ENCODE peak calls at places on chromosomes 6 and 20, in four cellular contexts. H, R, E and Z are unnamed samples.

GRCh38 chr6:126175251-126175650 is 164.7 kb upstream of the CENPW start:
- DNase-seq in H (no peak), R (peak), E (no peak), Z (no peak)

GRCh38 chr6:81906709-81907204 is 154.3 kb upstream of the TENT5A start:
- DNase-seq in H (no peak), R (no peak), E (no peak), Z (no peak)

GRCh38 chr6:1865585-1865984 is 255.9 kb downstream of the FOXC1 start:
- DNase-seq in H (no peak), R (no peak), E (no peak), Z (no peak)

GRCh38 chr6:93417421-93417996 is 1.9 kb downstream of the EPHA7 start:
- DNase-seq in H (no peak), R (peak), E (no peak), Z (peak)

GRCh38 chr6:67361264-67361663 is 1273.8 kb upstream of the ADGRB3 start:
- DNase-seq in H (no peak), R (no peak), E (no peak), Z (no peak)

GRCh38 chr6:16712250-16712930 is 48.9 kb downstream of the ATXN1 start:
- DNase-seq in H (no peak), R (no peak), E (no peak), Z (no peak)

GRCh38 chr20:63536241-63536977 is 767 bp downstream of the PTK6 start:
- DNase-seq in H (no peak), R (peak), E (no peak), Z (no peak)

GRCh38 chr20:17885076-17885475 is 83.5 kb downstream of the SNX5 start:
- DNase-seq in H (no peak), R (no peak), E (no peak), Z (no peak)

GRCh38 chr20:58891686-58892125 is 39.2 kb downstream of the GNAS start:
- DNase-seq in H (no peak), R (no peak), E (no peak), Z (no peak)

GRCh38 chr20:21396045-21396893 is 1.1 kb downstream of the NKX2-4 start:
- DNase-seq in H (no peak), R (no peak), E (no peak), Z (no peak)

GRCh38 chr6:37866590-37867507 is 47.3 kb downstream of the ZFAND3 start:
- DNase-seq in H (no peak), R (no peak), E (no peak), Z (no peak)

GRCh38 chr20:56001106-56001785 is 4.1 kb downstream of the CBLN4 start:
- DNase-seq in H (no peak), R (no peak), E (no peak), Z (no peak)

GRCh38 chr6:7559651-7560385 is 18.3 kb downstream of the DSP start:
- DNase-seq in H (no peak), R (no peak), E (peak), Z (no peak)

GRCh38 chr6:43765776-43766175 is 4.2 kb upstream of the VEGFA start:
- DNase-seq in H (no peak), R (no peak), E (no peak), Z (no peak)

DNA sequence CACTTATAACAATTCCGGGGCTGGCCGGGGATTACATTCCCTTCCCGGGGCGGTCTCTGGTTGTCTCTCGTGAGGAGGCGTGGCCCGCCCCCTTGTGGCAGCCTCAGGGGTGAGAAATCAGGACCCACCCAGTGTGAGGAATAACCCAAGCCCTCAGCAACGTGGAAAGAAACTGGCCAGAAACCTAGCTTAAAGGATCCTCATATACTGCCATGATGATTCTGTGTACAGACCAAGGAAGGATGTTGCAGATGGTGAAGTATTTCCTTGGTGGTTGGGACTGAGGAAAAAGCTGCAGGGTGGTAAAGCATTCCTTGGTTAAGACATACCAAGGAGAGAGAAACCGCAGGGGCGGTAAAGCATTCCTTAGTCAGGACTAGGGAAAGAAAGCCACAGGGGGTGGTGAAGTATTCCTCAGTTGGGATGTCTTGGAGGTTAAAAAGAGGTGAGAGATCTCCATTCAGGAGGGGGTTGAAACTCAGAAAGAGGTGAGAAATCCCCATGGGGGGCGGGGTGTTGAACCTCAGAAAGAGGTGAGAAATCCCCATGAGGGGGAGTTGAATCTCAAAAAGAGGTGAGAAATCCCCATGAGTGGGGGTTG is 238.2 kb downstream of the RNGTT start:
- DNase-seq in H (peak), R (peak), E (no peak), Z (no peak)
- TF ChIP-seq CTCF in H (peak), R (peak), E (no peak), Z (peak)

DNA sequence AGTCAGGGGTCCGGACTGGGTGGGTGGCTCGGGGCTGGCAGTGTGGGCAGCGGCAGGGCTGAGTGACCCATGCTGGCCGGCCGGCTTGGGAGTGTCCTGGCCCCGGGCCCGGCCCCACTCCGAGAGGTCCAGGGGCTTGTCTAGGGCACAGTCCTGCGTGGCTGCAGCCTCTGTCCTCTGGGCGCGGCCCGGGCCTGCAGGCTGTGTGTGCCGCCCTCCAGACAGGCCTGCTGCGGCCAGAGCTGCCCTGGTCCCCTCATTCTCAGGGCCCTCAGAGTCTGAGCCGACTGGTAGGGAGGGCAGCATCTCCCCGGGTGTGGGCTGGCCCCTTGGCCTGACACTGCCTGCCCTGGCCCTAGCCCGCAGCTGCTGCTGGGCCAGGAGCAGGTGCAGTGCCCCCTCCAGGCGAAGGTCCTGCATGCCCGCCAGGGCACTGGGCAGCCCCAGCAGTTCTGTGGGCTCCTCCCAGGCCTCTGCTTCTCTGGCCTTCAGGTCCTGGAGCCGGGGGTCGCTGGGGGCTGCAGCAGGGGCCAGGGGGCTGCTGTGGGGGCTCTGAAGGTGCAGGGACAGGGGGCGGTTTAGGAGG is 6.9 kb upstream of the CABLES2 start:
- DNase-seq in H (no peak), R (no peak), E (no peak), Z (no peak)
- TF ChIP-seq CTCF in H (no peak), R (peak), E (no peak), Z (peak)

DNA sequence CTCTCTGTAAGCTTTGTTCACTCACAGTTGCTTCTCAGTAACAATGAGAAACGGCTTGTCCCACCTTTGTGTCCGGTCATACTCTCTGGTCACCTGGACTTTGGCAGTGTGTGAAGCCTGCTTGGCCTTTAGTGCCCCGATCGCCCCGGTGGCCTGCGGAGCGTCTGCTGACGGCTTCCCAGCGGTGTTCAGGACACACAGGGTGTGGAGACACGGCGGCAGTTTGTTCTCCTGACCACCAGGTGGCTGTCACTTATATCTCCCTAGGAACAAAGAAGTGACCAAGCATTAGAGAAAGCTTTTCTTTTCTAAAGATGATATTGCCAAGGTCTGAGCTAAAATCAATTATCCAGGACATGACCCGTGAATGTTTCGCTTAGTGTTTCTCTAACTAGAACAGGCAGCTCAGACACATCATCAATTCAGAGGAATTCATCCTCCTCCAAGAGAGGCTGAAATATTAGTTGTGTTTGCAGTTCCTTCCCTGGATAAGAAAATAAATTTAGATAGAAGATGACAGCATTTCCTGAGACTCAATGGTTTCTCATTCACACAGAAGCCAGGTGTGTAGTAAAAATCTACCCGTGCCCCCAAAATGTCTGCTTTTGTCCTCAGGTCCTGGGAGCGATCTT is 167.4 kb upstream of the THBS2 start:
- DNase-seq in H (peak), R (peak), E (no peak), Z (no peak)
- TF ChIP-seq CTCF in H (peak), R (peak), E (no peak), Z (peak)

DNA sequence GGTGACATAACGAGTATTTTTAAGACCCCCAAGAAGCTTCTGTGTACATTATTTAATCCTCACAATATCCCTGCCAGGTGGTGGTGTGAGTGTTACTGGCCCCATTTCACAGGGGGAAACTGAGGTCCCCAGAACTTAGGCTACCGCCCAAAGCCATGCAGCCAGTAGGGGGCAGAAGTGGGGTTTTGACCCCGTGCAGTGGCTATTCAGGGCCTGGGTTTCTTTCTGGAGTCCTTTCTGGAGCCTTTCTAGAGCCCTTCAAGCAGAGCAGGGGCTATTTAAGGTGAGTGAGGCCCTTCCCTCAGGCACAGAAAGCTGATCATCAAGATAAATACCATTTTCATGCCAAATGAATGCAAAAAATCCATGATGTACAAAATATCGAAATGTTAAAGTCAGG is 59.0 kb downstream of the CTCFL start:
- DNase-seq in H (no peak), R (no peak), E (no peak), Z (no peak)
- TF ChIP-seq CTCF in H (no peak), R (peak), E (no peak), Z (peak)

GRCh38 chr6:25340421-25340820 is 61.2 kb downstream of the CARMIL1 start:
- DNase-seq in H (no peak), R (no peak), E (no peak), Z (no peak)

GRCh38 chr6:25342784-25343183 is 63.6 kb downstream of the CARMIL1 start:
- DNase-seq in H (no peak), R (no peak), E (no peak), Z (no peak)

GRCh38 chr6:25340854-25341552 is 61.8 kb downstream of the CARMIL1 start:
- DNase-seq in H (no peak), R (no peak), E (no peak), Z (no peak)

GRCh38 chr6:25343984-25344383 is 64.8 kb downstream of the CARMIL1 start:
- DNase-seq in H (no peak), R (no peak), E (no peak), Z (no peak)

DNA sequence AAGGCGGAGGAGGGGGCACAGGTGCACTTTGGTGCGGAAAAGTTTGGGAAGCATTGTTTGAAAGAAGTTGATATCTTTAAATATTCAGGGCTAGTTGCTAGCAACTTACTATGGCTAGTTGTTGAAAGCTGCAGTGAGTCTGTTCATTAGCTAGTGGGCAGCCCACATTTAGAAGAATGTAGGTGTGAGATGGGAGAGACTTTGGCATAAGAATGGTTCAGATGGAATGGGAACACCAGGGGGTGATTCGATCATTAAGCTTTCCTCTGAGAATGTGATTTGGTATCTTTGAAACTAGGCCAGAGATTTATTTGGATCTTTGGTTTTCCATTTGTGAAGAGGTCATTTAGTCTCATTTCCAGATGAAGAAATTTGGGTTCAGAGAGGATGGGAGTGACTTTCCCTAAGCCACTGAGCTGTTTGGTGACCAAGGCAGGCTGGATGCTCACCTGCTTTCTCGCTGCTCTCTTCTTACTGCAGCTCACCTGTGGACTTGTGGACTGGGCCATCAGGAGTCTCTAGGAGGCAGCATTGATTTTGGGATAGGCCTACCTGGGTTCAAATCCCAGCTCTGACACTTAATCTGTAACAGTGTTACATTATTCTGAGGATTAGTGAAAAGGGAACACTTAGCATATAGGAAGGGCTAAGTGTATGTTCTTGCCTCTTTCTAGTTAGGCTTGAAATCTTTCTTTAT is 62.9 kb downstream of the CARMIL1 start:
- DNase-seq in H (no peak), R (no peak), E (no peak), Z (no peak)
- TF ChIP-seq CTCF in H (no peak), R (no peak), E (no peak), Z (no peak)

GRCh38 chr6:13574571-13575376 is at the start of gene SIRT5:
- DNase-seq in H (peak), R (peak), E (peak), Z (peak)
- TF ChIP-seq CTCF in H (no peak), R (no peak), E (no peak), Z (no peak)

DNA sequence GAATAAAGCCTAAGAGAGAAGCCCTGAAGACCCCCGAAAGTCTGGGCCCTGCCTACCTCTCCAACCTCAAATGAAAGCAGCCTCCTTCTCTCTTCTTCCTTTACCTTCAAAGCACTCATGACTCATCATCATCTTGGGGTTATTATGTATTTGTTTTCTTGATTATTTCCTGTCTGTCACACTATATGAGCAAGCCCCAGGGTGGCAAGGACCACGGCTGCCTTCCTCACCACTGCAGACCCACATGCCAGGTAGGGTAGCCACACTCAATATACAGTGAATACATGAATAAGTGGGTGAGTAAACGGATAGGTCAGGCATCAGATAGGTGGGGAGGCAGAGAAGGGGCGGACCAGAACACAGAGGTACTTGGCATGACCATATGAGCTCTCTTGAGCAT is 8.8 kb downstream of the WFDC3 start:
- DNase-seq in H (no peak), R (no peak), E (no peak), Z (no peak)
- TF ChIP-seq CTCF in H (no peak), R (no peak), E (no peak), Z (no peak)

GRCh38 chr6:131519670-131520436 is 53.2 kb upstream of the ARG1 start:
- DNase-seq in H (no peak), R (peak), E (peak), Z (no peak)
- TF ChIP-seq CTCF in H (peak), R (peak), E (peak), Z (peak)

GRCh38 chr6:18823782-18824386 is 436.7 kb downstream of the RNF144B start:
- DNase-seq in H (no peak), R (peak), E (no peak), Z (no peak)
- TF ChIP-seq CTCF in H (peak), R (peak), E (peak), Z (peak)

GRCh38 chr6:102793752-102794151 is 1400.2 kb downstream of the GRIK2 start:
- DNase-seq in H (no peak), R (no peak), E (no peak), Z (no peak)

GRCh38 chr6:102798631-102799030 is 1405.1 kb downstream of the GRIK2 start:
- DNase-seq in H (no peak), R (peak), E (no peak), Z (no peak)

GRCh38 chr6:102799051-102799450 is 1405.5 kb downstream of the GRIK2 start:
- DNase-seq in H (no peak), R (no peak), E (no peak), Z (no peak)
- TF ChIP-seq CTCF in H (no peak), R (no peak), E (no peak), Z (no peak)